ENCODE peak calls at places on chromosomes 11 and 22, in eight cellular contexts. Q is brain pericyte; E is Right ventricle myocardium inferior; C is LHCN-M2; P is fibroblast of pulmonary artery; A is stimulated activated naive B cell treated with anti-CD40 and anti-IgM and Interleukin-4, amounts not matched to agents 10 μg/mL and 1 μg/mL and 100 μg/mL, for 72 hours; N is LoVo; V is fibroblast of lung. M is an unnamed sample.

GRCh38 chr11:34335331-34335730 is 22.5 kb downstream of the ABTB2 start:
- DNase-seq in V (no peak), P (no peak), C (no peak), Q (no peak), A (no peak), E (no peak), N (no peak), M (no peak)

GRCh38 chr22:33923660-33924246 is 3.5 kb upstream of the LARGE1 start:
- DNase-seq in E (no peak), A (peak; percentile 52), V (peak; percentile 59), N (peak; percentile 78), P (peak; percentile 84), Q (no peak), C (peak; percentile 64), M (peak; percentile 29)

GRCh38 chr22:30754971-30755759 is 60.5 kb downstream of the OSBP2 start:
- DNase-seq in P (peak; percentile 91), E (no peak), A (peak; percentile 17), Q (no peak), C (peak; percentile 80), V (peak; percentile 75), N (peak; percentile 48), M (peak; percentile 61)

GRCh38 chr11:13726456-13726855 is 58.0 kb downstream of the FAR1 start:
- DNase-seq in E (no peak), P (no peak), Q (no peak), N (no peak), V (no peak), C (no peak), A (no peak), M (no peak)

GRCh38 chr11:128471138-128471661 is 116.2 kb downstream of the ETS1 start:
- DNase-seq in E (no peak), A (peak; percentile 64), C (no peak), Q (no peak), N (no peak), P (no peak), V (no peak), M (no peak)

GRCh38 chr11:110182886-110183285 is 89.7 kb downstream of the ZC3H12C start:
- DNase-seq in V (peak; percentile 60), E (no peak), A (no peak), N (peak; percentile 16), C (peak; percentile 89), P (peak; percentile 33), Q (no peak), M (no peak)

GRCh38 chr22:42754658-42755057 is 34.0 kb upstream of the A4GALT start:
- DNase-seq in Q (no peak), P (peak; percentile 85), V (peak; percentile 96), N (no peak), E (no peak), A (no peak), C (peak; percentile 43), M (no peak)

GRCh38 chr22:40502919-40503318 is 132.5 kb downstream of the SGSM3 start:
- DNase-seq in C (no peak), A (no peak), E (no peak), P (no peak), V (no peak), N (no peak), Q (no peak), M (no peak)

GRCh38 chr11:69093106-69093505 is 44.4 kb downstream of the TPCN2 start:
- DNase-seq in C (no peak), V (no peak), Q (no peak), P (no peak), A (no peak), N (no peak), E (no peak), M (no peak)

GRCh38 chr11:122046846-122047245 is 69.2 kb downstream of the BLID start:
- DNase-seq in A (no peak), V (peak; percentile 86), P (peak; percentile 56), C (no peak), N (no peak), E (no peak), Q (no peak), M (no peak)

GRCh38 chr11:126104420-126104819 is 41.8 kb upstream of the CDON start:
- DNase-seq in Q (no peak), A (no peak), N (no peak), C (peak; percentile 73), V (no peak), P (no peak), E (no peak), M (no peak)

GRCh38 chr11:122791411-122791810 is 46.9 kb upstream of the CRTAM start:
- DNase-seq in N (no peak), Q (no peak), V (no peak), E (no peak), P (no peak), A (no peak), C (peak; percentile 42), M (no peak)

GRCh38 chr11:78039919-78040671 is 17.0 kb upstream of the KCTD14 start:
- DNase-seq in E (no peak), N (peak; percentile 88), P (peak; percentile 90), A (no peak), V (peak; percentile 90), Q (no peak), C (peak; percentile 87), M (peak; percentile 64)

GRCh38 chr11:80727315-80727714 is 1286.5 kb upstream of the TENM4 start:
- DNase-seq in Q (no peak), V (peak; percentile 1), N (peak; percentile 14), A (no peak), C (no peak), E (no peak), P (peak; percentile 29), M (no peak)

GRCh38 chr22:33272180-33272579 is 214.0 kb upstream of the SYN3 start:
- DNase-seq in E (no peak), P (no peak), A (no peak), V (no peak), C (no peak), Q (no peak), N (no peak), M (no peak)

GRCh38 chr11:114290503-114291239 is 5.5 kb upstream of the NNMT start:
- DNase-seq in N (no peak), V (peak; percentile 85), A (no peak), P (peak; percentile 43), C (peak; percentile 70), Q (no peak), E (no peak), M (no peak)

GRCh38 chr11:2846056-2846455 is 39.5 kb downstream of the CDKN1C start:
- DNase-seq in A (no peak), E (no peak), P (no peak), C (no peak), Q (no peak), V (peak; percentile 68), N (no peak), M (no peak)

GRCh38 chr22:48277868-48278581 is 1515.6 kb downstream of the TBC1D22A start:
- DNase-seq in A (no peak), N (no peak), C (no peak), Q (no peak), E (no peak), V (no peak), P (no peak), M (no peak)

GRCh38 chr22:26847046-26847445 is 189.7 kb downstream of the MIAT start:
- DNase-seq in N (no peak), E (no peak), A (no peak), P (no peak), Q (no peak), V (peak; percentile 54), C (no peak), M (no peak)

GRCh38 chr11:83663446-83663845 is 377.3 kb upstream of the CCDC90B start:
- DNase-seq in Q (no peak), C (no peak), P (peak; percentile 0), E (no peak), N (no peak), V (peak; percentile 71), A (no peak), M (no peak)

GRCh38 chr11:11577246-11577855 is 44.5 kb downstream of the GALNT18 start:
- DNase-seq in P (peak; percentile 8), E (no peak), V (peak; percentile 42), Q (no peak), N (no peak), C (no peak), A (no peak), M (no peak)

GRCh38 chr11:3050386-3051325 is 6.6 kb downstream of the CARS1 start:
- DNase-seq in V (no peak), P (no peak), A (no peak), Q (no peak), N (no peak), C (no peak), E (no peak), M (no peak)

GRCh38 chr22:23217171-23218052 is 37.1 kb downstream of the BCR start:
- DNase-seq in Q (peak; percentile 61), E (no peak), A (no peak), V (no peak), C (no peak), N (no peak), P (no peak), M (no peak)

GRCh38 chr22:44990328-44990727 is 19.5 kb downstream of the PHF21B start:
- DNase-seq in Q (no peak), A (no peak), C (no peak), V (no peak), P (no peak), N (no peak), E (no peak), M (no peak)

GRCh38 chr11:115860246-115860645 is 356.0 kb upstream of the CADM1 start:
- DNase-seq in Q (no peak), N (no peak), V (peak; percentile 87), A (no peak), E (no peak), C (no peak), P (no peak), M (no peak)

GRCh38 chr11:9613830-9614762 is 40.6 kb downstream of the WEE1 start:
- DNase-seq in C (peak; percentile 75), A (peak; percentile 99), Q (no peak), E (peak; percentile 95), P (peak; percentile 78), V (peak; percentile 79), N (peak; percentile 92), M (no peak)

GRCh38 chr22:19292262-19293230 is 1.0 kb upstream of the CLTCL1 start:
- DNase-seq in N (no peak), V (no peak), C (peak; percentile 76), E (peak; percentile 69), Q (no peak), A (peak; percentile 33), P (peak; percentile 20), M (no peak)

GRCh38 chr11:23284626-23285025 is 424.4 kb upstream of the CCDC179 start:
- DNase-seq in V (peak; percentile 61), N (no peak), C (peak; percentile 85), E (no peak), A (no peak), P (peak; percentile 30), Q (no peak), M (no peak)

GRCh38 chr11:13836666-13837065 is 125.9 kb upstream of the SPON1 start:
- DNase-seq in P (no peak), A (no peak), N (no peak), Q (no peak), E (no peak), C (no peak), V (no peak), M (no peak)

GRCh38 chr22:27816552-27816951 is 15.0 kb upstream of the MN1 start:
- DNase-seq in E (no peak), P (no peak), Q (no peak), N (no peak), V (no peak), A (no peak), C (no peak), M (no peak)

GRCh38 chr11:70647188-70648166 is 249.1 kb downstream of the CTTN start:
- DNase-seq in C (no peak), A (no peak), Q (no peak), N (no peak), P (no peak), E (no peak), V (no peak), M (no peak)

GRCh38 chr11:2510626-2511402 is 66.0 kb downstream of the KCNQ1 start:
- DNase-seq in A (no peak), N (no peak), V (no peak), Q (no peak), P (no peak), E (no peak), C (no peak), M (no peak)

M was measured in smooth muscle cell of the brain vasculature.